ENCODE peak calls at places on chromosomes 3 and 15, in seven cellular contexts. One of them, this sample, is unnamed.

GRCh38 chr15:95205101-95205500 is 973.7 kb downstream of the MCTP2 start:
- DNase-seq in stimulated activated naive CD8-positive, alpha-beta T cell treated with anti-CD3 and anti-CD28 coated beads, Interleukin-15, Interleukin-2, amounts not matched to agents 100 U/mL and 50 U/mL, for 24 hours: no peak
- DNase-seq in adrenal gland: no peak
- DNase-seq in psoas muscle: no peak
- DNase-seq in CD8-positive, alpha-beta T cell: no peak
- DNase-seq in mesothelial cell of epicardium: no peak
- DNase-seq in T47D: no peak
- DNase-seq in this sample: no peak

GRCh38 chr15:89462198-89462912 is 34.0 kb downstream of the RHCG start:
- DNase-seq in psoas muscle: no peak
- DNase-seq in mesothelial cell of epicardium: no peak
- DNase-seq in T47D: no peak
- DNase-seq in stimulated activated naive CD8-positive, alpha-beta T cell treated with anti-CD3 and anti-CD28 coated beads, Interleukin-15, Interleukin-2, amounts not matched to agents 100 U/mL and 50 U/mL, for 24 hours: no peak
- DNase-seq in adrenal gland: no peak
- DNase-seq in CD8-positive, alpha-beta T cell: no peak
- DNase-seq in this sample: peak

GRCh38 chr15:31268911-31269784 is 57.5 kb upstream of the KLF13 start:
- DNase-seq in adrenal gland: peak
- DNase-seq in T47D: no peak
- DNase-seq in stimulated activated naive CD8-positive, alpha-beta T cell treated with anti-CD3 and anti-CD28 coated beads, Interleukin-15, Interleukin-2, amounts not matched to agents 100 U/mL and 50 U/mL, for 24 hours: no peak
- DNase-seq in psoas muscle: peak
- DNase-seq in mesothelial cell of epicardium: peak
- DNase-seq in CD8-positive, alpha-beta T cell: peak
- DNase-seq in this sample: no peak

GRCh38 chr15:94312946-94313345 is 81.6 kb downstream of the MCTP2 start:
- DNase-seq in stimulated activated naive CD8-positive, alpha-beta T cell treated with anti-CD3 and anti-CD28 coated beads, Interleukin-15, Interleukin-2, amounts not matched to agents 100 U/mL and 50 U/mL, for 24 hours: no peak
- DNase-seq in mesothelial cell of epicardium: no peak
- DNase-seq in T47D: no peak
- DNase-seq in psoas muscle: no peak
- DNase-seq in adrenal gland: no peak
- DNase-seq in CD8-positive, alpha-beta T cell: no peak
- DNase-seq in this sample: no peak

GRCh38 chr15:89971592-89971997 is 29.5 kb upstream of the ZNF710 start:
- DNase-seq in stimulated activated naive CD8-positive, alpha-beta T cell treated with anti-CD3 and anti-CD28 coated beads, Interleukin-15, Interleukin-2, amounts not matched to agents 100 U/mL and 50 U/mL, for 24 hours: peak
- DNase-seq in mesothelial cell of epicardium: peak
- DNase-seq in adrenal gland: peak
- DNase-seq in CD8-positive, alpha-beta T cell: peak
- DNase-seq in psoas muscle: peak
- DNase-seq in T47D: no peak
- DNase-seq in this sample: peak

GRCh38 chr15:55003900-55004879 is 192.6 kb downstream of the RSL24D1 start:
- DNase-seq in mesothelial cell of epicardium: no peak
- DNase-seq in CD8-positive, alpha-beta T cell: no peak
- DNase-seq in adrenal gland: no peak
- DNase-seq in psoas muscle: no peak
- DNase-seq in stimulated activated naive CD8-positive, alpha-beta T cell treated with anti-CD3 and anti-CD28 coated beads, Interleukin-15, Interleukin-2, amounts not matched to agents 100 U/mL and 50 U/mL, for 24 hours: no peak
- DNase-seq in T47D: no peak
- DNase-seq in this sample: no peak

GRCh38 chr15:39411102-39411989 is 169.5 kb upstream of the THBS1 start:
- DNase-seq in mesothelial cell of epicardium: no peak
- DNase-seq in CD8-positive, alpha-beta T cell: no peak
- DNase-seq in T47D: no peak
- DNase-seq in adrenal gland: no peak
- DNase-seq in psoas muscle: no peak
- DNase-seq in stimulated activated naive CD8-positive, alpha-beta T cell treated with anti-CD3 and anti-CD28 coated beads, Interleukin-15, Interleukin-2, amounts not matched to agents 100 U/mL and 50 U/mL, for 24 hours: peak
- DNase-seq in this sample: peak

GRCh38 chr15:42059661-42060476 is 34.5 kb downstream of the PLA2G4D start:
- DNase-seq in mesothelial cell of epicardium: peak
- DNase-seq in CD8-positive, alpha-beta T cell: peak
- DNase-seq in stimulated activated naive CD8-positive, alpha-beta T cell treated with anti-CD3 and anti-CD28 coated beads, Interleukin-15, Interleukin-2, amounts not matched to agents 100 U/mL and 50 U/mL, for 24 hours: peak
- DNase-seq in adrenal gland: peak
- DNase-seq in psoas muscle: no peak
- DNase-seq in T47D: peak
- DNase-seq in this sample: peak

GRCh38 chr3:171876651-171877272 is 33.6 kb downstream of the TMEM212 start:
- DNase-seq in T47D: no peak
- DNase-seq in mesothelial cell of epicardium: no peak
- DNase-seq in adrenal gland: no peak
- DNase-seq in CD8-positive, alpha-beta T cell: no peak
- DNase-seq in psoas muscle: no peak
- DNase-seq in stimulated activated naive CD8-positive, alpha-beta T cell treated with anti-CD3 and anti-CD28 coated beads, Interleukin-15, Interleukin-2, amounts not matched to agents 100 U/mL and 50 U/mL, for 24 hours: no peak
- DNase-seq in this sample: no peak

This sample was measured in MM.1S.